ENCODE peak calls at places on chromosomes 11 and 22, in four cellular contexts. A, K, T and M are unnamed samples.

GRCh38 chr22:26998134-26998533 is 340.7 kb downstream of the MIAT start:
- DNase-seq in A (no peak), K (no peak), T (no peak), M (no peak)

GRCh38 chr22:42939941-42940653 is 74.9 kb downstream of the PACSIN2 start:
- DNase-seq in A (peak), K (no peak), T (peak), M (peak)

GRCh38 chr11:72036687-72037086 is 38.0 kb downstream of the IL18BP start:
- DNase-seq in A (no peak), K (no peak), T (no peak), M (no peak)

GRCh38 chr11:112279901-112280267 is 19.2 kb upstream of the PLET1 start:
- DNase-seq in A (peak), K (peak), T (peak), M (peak)

GRCh38 chr22:29784451-29785361 is 17.5 kb downstream of the UQCR10 start:
- DNase-seq in A (no peak), K (no peak), T (peak), M (no peak)

GRCh38 chr11:19646921-19647320 is 65.7 kb upstream of the NAV2 start:
- DNase-seq in A (no peak), K (no peak), T (no peak), M (peak)

GRCh38 chr11:3198815-3199214 is 19.8 kb downstream of the MRGPRG start:
- DNase-seq in A (no peak), K (no peak), T (no peak), M (no peak)

GRCh38 chr22:43697894-43698293 is 114.2 kb downstream of the EFCAB6 start:
- DNase-seq in A (no peak), K (no peak), T (no peak), M (no peak)

GRCh38 chr11:66262191-66262590 is 6.2 kb upstream of the RAB1B start:
- DNase-seq in A (no peak), K (no peak), T (no peak), M (no peak)

GRCh38 chr11:47989779-47990178 is 9.4 kb downstream of the PTPRJ start:
- DNase-seq in A (no peak), K (no peak), T (no peak), M (no peak)

GRCh38 chr11:120590472-120590871 is 78.9 kb downstream of the GRIK4 start:
- DNase-seq in A (no peak), K (no peak), T (no peak), M (no peak)

GRCh38 chr11:34239465-34240149 is 118.2 kb downstream of the ABTB2 start:
- DNase-seq in A (no peak), K (no peak), T (no peak), M (no peak)

GRCh38 chr11:19868281-19868821 is 155.7 kb downstream of the NAV2 start:
- DNase-seq in A (peak), K (no peak), T (no peak), M (peak)

GRCh38 chr11:2571598-2572281 is 126.9 kb downstream of the KCNQ1 start:
- DNase-seq in A (no peak), K (no peak), T (no peak), M (no peak)

GRCh38 chr22:24578355-24579241 is 14.3 kb downstream of the LRRC75B start:
- DNase-seq in A (no peak), K (no peak), T (peak), M (no peak)

GRCh38 chr11:16239130-16240105 is 116.9 kb downstream of the SOX6 start:
- DNase-seq in A (no peak), K (no peak), T (no peak), M (peak)

GRCh38 chr11:59281177-59281576 is 68.5 kb upstream of the MPEG1 start:
- DNase-seq in A (no peak), K (peak), T (no peak), M (no peak)

GRCh38 chr11:17263803-17264202 is 12.7 kb upstream of the NUCB2 start:
- DNase-seq in A (no peak), K (no peak), T (no peak), M (peak)

GRCh38 chr11:119694334-119694733 is 34.7 kb downstream of the NECTIN1 start:
- DNase-seq in A (peak), K (no peak), T (peak), M (no peak)

GRCh38 chr11:86632499-86633269 is 39.7 kb downstream of the ME3 start:
- DNase-seq in A (peak), K (no peak), T (no peak), M (peak)

GRCh38 chr22:32801001-32801435 is 487 bp upstream of the TIMP3 start:
- DNase-seq in A (no peak), K (no peak), T (no peak), M (peak)
- H3K9ac ChIP-seq in A (peak), K (peak), T (peak), M (peak)

GRCh38 chr11:50032574-50032973 is at the start of gene OR4C45:
- DNase-seq in A (no peak), K (no peak), T (no peak), M (no peak)
- H3K9ac ChIP-seq in A (no peak), K (no peak), T (no peak), M (no peak)

GRCh38 chr11:13962198-13962561 is 343 bp upstream of the SPON1 start:
- DNase-seq in A (no peak), K (no peak), T (no peak), M (no peak)
- H3K9ac ChIP-seq in A (peak), K (no peak), T (peak), M (peak)

GRCh38 chr11:10352911-10353550 is 48.2 kb downstream of the ADM start:
- DNase-seq in A (no peak), K (no peak), T (no peak), M (no peak)
- H3K9ac ChIP-seq in A (no peak), K (no peak), T (no peak), M (peak)

GRCh38 chr11:61828379-61828628 is 204 bp downstream of the FADS2 start:
- DNase-seq in A (no peak), K (no peak), T (no peak), M (no peak)

GRCh38 chr11:61829806-61830205 is 1.7 kb downstream of the FADS2 start:
- DNase-seq in A (no peak), K (no peak), T (no peak), M (no peak)

GRCh38 chr11:61832207-61832606 is 4.1 kb downstream of the FADS2 start:
- DNase-seq in A (no peak), K (no peak), T (no peak), M (no peak)

GRCh38 chr11:61828629-61829407 is 718 bp downstream of the FADS2 start:
- DNase-seq in A (peak), K (peak), T (peak), M (peak)

GRCh38 chr11:61830318-61831105 is 2.4 kb downstream of the FADS2 start:
- DNase-seq in A (no peak), K (no peak), T (no peak), M (peak)
- H3K9ac ChIP-seq in A (peak), K (no peak), T (no peak), M (peak)

DNA sequence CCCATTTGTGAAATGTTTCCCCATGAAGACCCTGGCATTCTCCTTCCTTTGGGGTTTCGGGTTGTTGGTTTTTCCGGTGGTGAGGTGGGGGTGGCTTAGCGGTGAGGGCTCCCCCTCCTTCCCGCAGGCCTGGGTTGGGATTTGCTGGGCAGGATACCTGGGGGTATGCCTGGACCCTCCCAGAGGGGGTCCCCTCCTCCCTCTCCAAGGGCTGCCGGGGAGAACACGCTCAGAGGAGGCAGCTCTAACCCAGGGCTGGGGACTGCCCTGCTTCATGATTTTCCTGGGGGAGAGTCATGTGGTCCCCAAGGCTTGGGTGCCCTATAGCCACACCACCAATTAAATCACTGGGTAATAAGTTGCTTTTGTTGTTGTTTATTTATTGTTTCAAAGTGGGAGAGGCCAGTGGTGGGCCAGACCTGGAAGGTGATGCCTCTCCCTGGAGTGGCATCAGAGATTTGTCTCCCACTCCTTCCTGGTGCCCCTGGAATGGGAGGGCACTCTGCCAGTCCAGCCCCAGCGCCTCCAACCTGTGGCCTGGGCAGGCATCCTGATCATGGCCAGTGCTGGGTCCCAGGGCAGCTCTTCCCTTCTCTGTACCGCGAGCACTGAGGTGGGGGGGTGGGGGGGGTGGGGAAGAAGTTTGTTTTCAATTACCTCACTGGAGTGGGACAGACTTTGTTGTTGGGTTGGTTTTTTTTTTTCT is 1.3 kb upstream of the CLCF1 start:
- DNase-seq in A (no peak), K (peak), T (no peak), M (peak)
- H3K9ac ChIP-seq in A (peak), K (no peak), T (no peak), M (peak)